ENCODE peak calls at places on chromosomes 12 and 14, in six cellular contexts. U is thyroid gland, I is spleen, Q is IMR-90, P is body of pancreas, G is stomach. X is an unnamed sample.
A peak's percentile ranks its signal among the peaks of the same experiment; 100 is the strongest.

GRCh38 chr12:27623645-27624044 is 72.6 kb upstream of the REP15 start:
- DNase-seq in G (no peak), I (no peak), U (no peak), Q (peak; percentile 36), P (no peak), X (no peak)

GRCh38 chr14:49306152-49306751 is 279.9 kb downstream of the RPS29 start:
- DNase-seq in G (no peak), U (no peak), Q (peak; percentile 7), P (no peak), I (no peak), X (no peak)

GRCh38 chr14:60648169-60648933 is 926 bp downstream of the SIX1 start:
- DNase-seq in I (no peak), U (no peak), P (no peak), G (no peak), Q (peak; percentile 28), X (no peak)

GRCh38 chr12:118813778-118814359 is 167.5 kb upstream of the SRRM4 start:
- DNase-seq in P (no peak), I (no peak), Q (no peak), U (no peak), G (no peak), X (no peak)

GRCh38 chr14:101774006-101774755 is 12.7 kb downstream of the PPP2R5C start:
- DNase-seq in U (no peak), P (no peak), I (no peak), G (no peak), Q (no peak), X (peak; percentile 50)

GRCh38 chr12:48175613-48176416 is 7.6 kb upstream of the CCDC184 start:
- DNase-seq in G (no peak), U (no peak), P (no peak), Q (no peak), I (no peak), X (no peak)

GRCh38 chr12:49507139-49507538 is 31.7 kb upstream of the KCNH3 start:
- DNase-seq in G (no peak), I (no peak), P (no peak), Q (peak; percentile 96), U (no peak), X (no peak)

GRCh38 chr12:42507589-42507988 is 82.0 kb downstream of the PRICKLE1 start:
- DNase-seq in U (no peak), G (no peak), P (no peak), I (no peak), Q (no peak), X (no peak)

GRCh38 chr14:104596451-104596918 is 8.1 kb downstream of the TMEM179 start:
- DNase-seq in I (peak; percentile 58), G (no peak), U (no peak), P (no peak), Q (no peak), X (no peak)

GRCh38 chr14:65790185-65790815 is 377.8 kb downstream of the FUT8 start:
- DNase-seq in Q (no peak), G (no peak), I (no peak), P (no peak), U (no peak), X (no peak)

GRCh38 chr12:52052471-52053186 is 1.4 kb downstream of the NR4A1 start:
- DNase-seq in U (peak; percentile 64), Q (peak; percentile 47), P (peak; percentile 69), I (no peak), G (peak; percentile 77), X (peak; percentile 60)

GRCh38 chr12:116528067-116528466 is 31.1 kb upstream of the MAP1LC3B2 start:
- DNase-seq in P (no peak), G (no peak), Q (peak; percentile 56), I (no peak), U (no peak), X (no peak)

GRCh38 chr12:116520801-116521471 is 38.2 kb upstream of the MAP1LC3B2 start:
- DNase-seq in G (no peak), I (no peak), P (no peak), U (no peak), Q (peak; percentile 33), X (no peak)

GRCh38 chr12:116524964-116525379 is 34.2 kb upstream of the MAP1LC3B2 start:
- DNase-seq in P (no peak), G (no peak), U (no peak), I (no peak), Q (peak; percentile 47), X (no peak)

GRCh38 chr12:116525418-116526001 is 33.7 kb upstream of the MAP1LC3B2 start:
- DNase-seq in P (peak; percentile 88), G (peak; percentile 80), I (no peak), U (peak; percentile 66), Q (peak; percentile 92), X (peak; percentile 66)

GRCh38 chr12:116524311-116524710 is 34.9 kb upstream of the MAP1LC3B2 start:
- DNase-seq in I (peak; percentile 10), G (no peak), P (no peak), Q (no peak), U (no peak), X (no peak)
- H3K4me3 ChIP-seq in I (no peak overlapping the region), G (no peak overlapping the region), P (no peak overlapping the region), Q (no peak overlapping the region), U (no peak overlapping the region), X (no peak overlapping the region)

GRCh38 chr14:54709867-54710266 is 142.9 kb downstream of the SAMD4A start:
- DNase-seq in I (no peak), P (no peak), G (no peak), U (no peak), Q (no peak), X (no peak)
- H3K9me3 ChIP-seq in I (no peaks in the 10 kb centered on the region), P (no peaks in the 10 kb centered on the region), G (no peaks in the 10 kb centered on the region), U (no peaks in the 10 kb centered on the region), Q (no peaks in the 10 kb centered on the region), X (no peaks in the 10 kb centered on the region)

GRCh38 chr14:67410313-67410712 is 1.7 kb downstream of the PLEK2 start:
- DNase-seq in I (no peak), Q (no peak), U (peak; percentile 24), G (peak; percentile 65), P (peak; percentile 26), X (no peak)
- TF ChIP-seq POLR2A in I (no peak), Q (no peak), U (no peak), G (no peak), P (no peak), X (no peak)

GRCh38 chr14:68962681-68963080 is 16.4 kb downstream of the ACTN1 start:
- DNase-seq in Q (no peak), P (no peak), U (no peak), I (no peak), G (no peak), X (no peak)

GRCh38 chr14:68960123-68960522 is 19.0 kb downstream of the ACTN1 start:
- DNase-seq in Q (no peak), P (no peak), G (no peak), U (no peak), I (no peak), X (no peak)

GRCh38 chr14:68959035-68959434 is 20.1 kb downstream of the ACTN1 start:
- DNase-seq in I (no peak), G (no peak), P (no peak), U (no peak), Q (no peak), X (no peak)

GRCh38 chr14:68961781-68962584 is 17.1 kb downstream of the ACTN1 start:
- DNase-seq in G (no peak), U (no peak), P (peak; percentile 53), I (peak; percentile 61), Q (peak; percentile 85), X (peak; percentile 67)

GRCh38 chr14:68961361-68961760 is 17.7 kb downstream of the ACTN1 start:
- DNase-seq in G (no peak), I (no peak), P (no peak), U (no peak), Q (no peak), X (no peak)
- H3K4me3 ChIP-seq in G (no peak overlapping the region), I (no peak overlapping the region), P (no peak overlapping the region), U (no peak overlapping the region), Q (no peak overlapping the region), X (no peak overlapping the region)

X was measured in adrenal gland.